ENCODE peak calls at places on chromosomes 13 and 19, in nine cellular contexts. G is brain microvascular endothelial cell; B is heart left ventricle; E is substantia nigra; X is mammary epithelial cell; K is CD4-positive, CD25-positive, alpha-beta regulatory T cell; N is IMR-90; R is aorta; L is tibial artery. T is an unnamed sample.

GRCh38 chr13:49532593-49532992 is 36.8 kb downstream of the PHF11 start:
- DNase-seq in B (no peak), L (no peak), E (no peak), N (no peak), R (no peak), K (no peak), G (no peak), X (no peak), T (no peak)

GRCh38 chr13:27057817-27058216 is 113.8 kb downstream of the USP12 start:
- DNase-seq in K (no peak), R (no peak), B (no peak), X (no peak), E (no peak), G (no peak), N (no peak), L (no peak), T (no peak)

GRCh38 chr13:113774177-113775107 is 15.4 kb downstream of the TMEM255B start:
- DNase-seq in K (no peak), N (peak), B (no peak), L (no peak), E (no peak), G (no peak), X (peak), R (no peak), T (no peak)

GRCh38 chr19:38290631-38291147 is 13.4 kb upstream of the C19orf33 start:
- DNase-seq in L (no peak), K (no peak), N (peak), R (no peak), X (peak), G (peak), B (no peak), E (no peak), T (no peak)

GRCh38 chr13:87622921-87623320 is 48.2 kb upstream of the SLITRK5 start:
- DNase-seq in N (no peak), R (no peak), B (no peak), E (no peak), G (no peak), L (no peak), X (no peak), K (no peak), T (no peak)

GRCh38 chr13:48235100-48235813 is 2.3 kb downstream of the ITM2B start:
- DNase-seq in B (peak), L (no peak), K (no peak), G (no peak), E (no peak), X (peak), R (no peak), N (peak), T (peak)

GRCh38 chr19:40163541-40164129 is 27.6 kb upstream of the MAP3K10 start:
- DNase-seq in B (no peak), E (no peak), K (no peak), X (no peak), L (no peak), R (no peak), G (no peak), N (no peak), T (no peak)

GRCh38 chr13:40013554-40013953 is 358.1 kb downstream of the COG6 start:
- DNase-seq in B (no peak), K (no peak), E (no peak), L (no peak), R (no peak), G (no peak), X (no peak), N (no peak), T (no peak)

GRCh38 chr13:64912141-64912540 is 2318.0 kb downstream of the PCDH9 start:
- DNase-seq in L (no peak), G (peak), E (no peak), R (no peak), K (no peak), X (peak), N (peak), B (no peak), T (no peak)

GRCh38 chr13:20353973-20354372 is 121.9 kb upstream of the GJB6 start:
- DNase-seq in B (no peak), E (no peak), G (no peak), N (peak), K (no peak), L (no peak), R (no peak), X (peak), T (no peak)

GRCh38 chr19:46308510-46308909 is 11.7 kb downstream of the HIF3A start:
- DNase-seq in N (no peak), K (no peak), L (no peak), X (no peak), R (no peak), E (no peak), B (no peak), G (no peak), T (no peak)

GRCh38 chr13:45068036-45069001 is 52.0 kb upstream of the GTF2F2 start:
- DNase-seq in R (no peak), B (no peak), K (no peak), E (no peak), G (no peak), L (no peak), N (no peak), X (no peak), T (no peak)

GRCh38 chr13:33355470-33355869 is 69.9 kb upstream of the STARD13 start:
- DNase-seq in G (no peak), B (peak), N (peak), K (no peak), L (no peak), X (no peak), R (no peak), E (no peak), T (no peak)

GRCh38 chr13:49022472-49023144 is 46.9 kb downstream of the FNDC3A start:
- DNase-seq in K (no peak), R (no peak), E (no peak), G (no peak), L (no peak), X (peak), B (no peak), N (peak), T (no peak)

GRCh38 chr19:35206379-35206778 is 22.2 kb downstream of the FAM187B start:
- DNase-seq in E (no peak), R (no peak), B (no peak), K (peak), G (no peak), X (no peak), N (no peak), L (no peak), T (no peak)

GRCh38 chr13:34867590-34867989 is 74.5 kb upstream of the NBEA start:
- DNase-seq in R (no peak), K (no peak), G (peak), L (no peak), X (peak), B (no peak), N (peak), E (no peak), T (peak)

GRCh38 chr13:77779461-77780272 is 82.2 kb downstream of the SLAIN1 start:
- DNase-seq in K (no peak), X (peak), R (no peak), L (no peak), G (peak), N (peak), B (no peak), E (no peak), T (no peak)

GRCh38 chr13:20553309-20553708 is 13.6 kb upstream of the IFT88 start:
- DNase-seq in L (no peak), R (no peak), K (no peak), G (no peak), N (no peak), X (no peak), B (no peak), E (peak), T (peak)

GRCh38 chr13:94550030-94550738 is 45.8 kb downstream of the TGDS start:
- DNase-seq in E (no peak), X (no peak), N (peak), K (no peak), L (no peak), G (peak), R (no peak), B (no peak), T (no peak)

GRCh38 chr19:245457-245856 is 45.7 kb downstream of the PLPP2 start:
- DNase-seq in L (no peak), X (no peak), G (no peak), R (no peak), E (no peak), N (no peak), K (no peak), B (no peak), T (no peak)

GRCh38 chr19:8585894-8586750 is 8.9 kb upstream of the MYO1F start:
- DNase-seq in B (peak), L (no peak), N (no peak), E (peak), K (peak), G (no peak), X (no peak), R (peak), T (no peak)

GRCh38 chr19:52690395-52691214 is 44.2 kb downstream of the ZNF611 start:
- DNase-seq in L (peak), B (peak), X (peak), K (peak), E (peak), G (peak), R (peak), N (peak), T (peak)

GRCh38 chr19:47805313-47805712 is 962 bp upstream of the TPRX1 start:
- DNase-seq in G (no peak), L (no peak), R (no peak), B (no peak), E (no peak), N (no peak), X (no peak), K (no peak), T (peak)

GRCh38 chr19:40744554-40745401 is 5.5 kb downstream of the ACTMAP start:
- DNase-seq in N (no peak), R (no peak), B (no peak), G (no peak), L (no peak), E (no peak), X (no peak), K (no peak), T (no peak)

GRCh38 chr13:111874981-111875380 is 192.0 kb upstream of the SOX1 start:
- DNase-seq in N (no peak), R (no peak), E (no peak), G (no peak), B (no peak), L (peak), K (no peak), X (no peak), T (no peak)

GRCh38 chr19:34513767-34514166 is 32.2 kb downstream of the WTIP start:
- DNase-seq in K (no peak), R (no peak), E (no peak), B (no peak), G (no peak), N (no peak), L (no peak), X (no peak), T (no peak)

GRCh38 chr13:21005193-21005592 is 56.2 kb downstream of the LATS2 start:
- DNase-seq in E (no peak), X (no peak), R (no peak), G (no peak), B (no peak), N (no peak), L (peak), K (no peak), T (no peak)

GRCh38 chr13:29465741-29466293 is 129.7 kb downstream of the SLC7A1 start:
- DNase-seq in X (peak), E (peak), L (no peak), G (peak), B (peak), K (no peak), R (no peak), N (peak), T (no peak)

GRCh38 chr13:42153371-42153770 is 104.9 kb downstream of the DGKH start:
- DNase-seq in K (no peak), B (no peak), L (no peak), G (no peak), N (peak), X (no peak), R (no peak), E (no peak), T (no peak)

GRCh38 chr19:6464070-6464873 is at the start of gene CRB3:
- DNase-seq in X (peak), E (no peak), L (no peak), K (peak), G (no peak), R (no peak), B (no peak), N (no peak), T (no peak)

GRCh38 chr13:102729560-102730275 is 34.9 kb upstream of the METTL21C start:
- DNase-seq in K (no peak), R (no peak), L (no peak), G (peak), X (peak), N (peak), E (no peak), B (no peak), T (no peak)

GRCh38 chr13:52130641-52131040 is 1.8 kb upstream of the NEK5 start:
- DNase-seq in L (no peak), K (no peak), B (no peak), R (no peak), E (no peak), X (peak), G (no peak), N (no peak), T (no peak)

GRCh38 chr13:106911602-106912001 is 343.7 kb upstream of the ARGLU1 start:
- DNase-seq in K (no peak), B (no peak), R (no peak), G (peak), E (no peak), X (no peak), L (no peak), N (no peak), T (no peak)

GRCh38 chr19:34375598-34375997 is 10.6 kb downstream of the GPI start:
- DNase-seq in B (no peak), X (no peak), L (no peak), G (no peak), E (no peak), R (no peak), K (no peak), N (peak), T (no peak)

GRCh38 chr19:11355160-11356073 is at the start of gene PLPPR2:
- DNase-seq in K (peak), X (peak), B (peak), G (peak), R (peak), N (peak), E (peak), L (peak), T (peak)
- H3K27ac ChIP-seq in K (peak), X (no peak), B (peak), G (no peak), R (peak), N (peak), E (peak), L (peak), T (no peak)

DNA sequence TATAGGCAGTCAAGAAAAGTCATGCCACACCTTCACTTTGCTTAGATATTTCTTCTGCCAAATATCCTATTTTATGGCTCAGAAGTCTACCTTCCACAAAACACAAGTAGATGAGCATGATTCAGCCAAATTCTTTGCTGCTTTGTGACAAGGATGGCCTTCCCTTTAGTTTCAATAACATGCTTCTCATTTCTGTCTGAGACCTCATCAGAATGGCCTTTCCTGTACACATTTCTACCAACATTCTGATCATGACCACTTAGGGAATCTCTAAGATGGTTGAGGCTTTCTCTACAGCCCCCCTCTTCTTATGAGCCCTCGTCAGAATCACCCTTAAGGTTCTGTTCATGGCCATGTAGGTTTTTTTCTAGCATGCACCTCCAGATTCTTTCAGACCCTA is 96.2 kb downstream of the COL4A2 start:
- DNase-seq in K (no peak), X (no peak), E (no peak), R (no peak), G (no peak), B (no peak), N (peak), L (no peak), T (no peak)
- H3K27ac ChIP-seq in K (no peak), X (no peak), E (no peak), R (no peak), G (peak), B (peak), N (peak), L (peak), T (no peak)

GRCh38 chr19:13824703-13825102 is 29.5 kb downstream of the ZSWIM4 start:
- DNase-seq in X (no peak), B (no peak), R (no peak), G (no peak), K (no peak), E (no peak), L (no peak), N (no peak), T (no peak)

GRCh38 chr19:13823901-13824300 is 28.7 kb downstream of the ZSWIM4 start:
- DNase-seq in K (no peak), N (no peak), B (no peak), E (no peak), X (no peak), L (no peak), R (no peak), G (no peak), T (no peak)

GRCh38 chr19:13821292-13821691 is 26.0 kb downstream of the ZSWIM4 start:
- DNase-seq in L (no peak), X (no peak), G (no peak), N (no peak), K (no peak), B (no peak), E (no peak), R (no peak), T (no peak)

GRCh38 chr19:13825489-13826475 is 30.5 kb downstream of the ZSWIM4 start:
- DNase-seq in L (no peak), G (no peak), X (no peak), N (no peak), K (no peak), B (no peak), E (no peak), R (peak), T (no peak)

GRCh38 chr19:13823256-13823655 is 28.0 kb downstream of the ZSWIM4 start:
- DNase-seq in G (no peak), E (peak), L (peak), B (peak), X (no peak), N (no peak), R (peak), K (no peak), T (no peak)
- H3K27ac ChIP-seq in G (no peak), E (no peak), L (peak), B (peak), X (no peak), N (no peak), R (no peak), K (no peak), T (no peak)

DNA sequence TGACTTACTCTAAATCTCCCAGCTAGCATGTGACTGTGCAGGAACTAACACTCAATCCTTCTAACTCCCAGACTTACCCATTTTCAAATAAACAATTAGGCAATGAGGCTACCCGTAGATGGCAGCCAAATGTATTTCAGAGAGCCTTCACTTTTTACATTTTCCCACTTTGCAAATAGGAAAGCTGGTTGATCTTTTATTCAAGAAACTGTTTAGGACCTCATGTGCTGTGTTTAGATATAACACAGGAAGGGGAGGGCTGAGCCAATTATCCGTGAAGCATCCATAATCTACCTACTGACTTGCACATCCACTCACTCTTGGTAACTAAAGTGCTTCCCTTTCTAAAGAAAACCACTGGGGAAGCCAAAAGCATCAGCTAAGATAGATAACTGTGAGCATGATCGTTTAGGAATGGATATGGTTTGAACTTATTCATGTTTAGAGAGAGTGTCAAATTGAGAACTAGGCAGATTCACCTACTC is 33.4 kb downstream of the MBNL2 start:
- DNase-seq in L (no peak), B (no peak), G (no peak), N (peak), R (no peak), K (no peak), X (no peak), E (no peak), T (no peak)
- H3K27ac ChIP-seq in L (peak), B (peak), G (peak), N (peak), R (peak), K (no peak), X (peak), E (peak), T (no peak)

GRCh38 chr13:98525452-98525851 is 51.5 kb downstream of the STK24 start:
- DNase-seq in G (no peak), R (no peak), X (no peak), B (no peak), K (no peak), E (no peak), L (no peak), N (no peak), T (no peak)
- H3K27ac ChIP-seq in G (no peak), R (no peak), X (no peak), B (no peak), K (peak), E (no peak), L (no peak), N (no peak), T (no peak)

GRCh38 chr19:18650048-18650435 is 13.2 kb downstream of the KLHL26 start:
- DNase-seq in B (peak), K (no peak), N (peak), X (no peak), R (peak), L (no peak), E (no peak), G (peak), T (no peak)
- H3K27ac ChIP-seq in B (peak), K (no peak), N (peak), X (no peak), R (peak), L (peak), E (no peak), G (peak), T (peak)

GRCh38 chr19:17943284-17944221 is 10.7 kb downstream of the CCDC124 start:
- DNase-seq in K (no peak), N (no peak), B (no peak), X (no peak), E (no peak), G (no peak), L (no peak), R (no peak), T (no peak)
- H3K27ac ChIP-seq in K (no peak), N (no peak), B (no peak), X (no peak), E (no peak), G (no peak), L (no peak), R (no peak), T (no peak)

GRCh38 chr13:91032104-91032503 is 315.4 kb upstream of the MIR17HG start:
- DNase-seq in E (no peak), K (no peak), G (no peak), B (no peak), L (no peak), R (no peak), N (no peak), X (no peak), T (no peak)
- H3K27ac ChIP-seq in E (no peak), K (no peak), G (no peak), B (no peak), L (no peak), R (no peak), N (no peak), X (no peak), T (no peak)

T was measured in caudate nucleus.